ENCODE peak calls at places on chromosomes 6 and 20, in seven cellular contexts. W is WERI-Rb-1, J is psoas muscle, A is heart right ventricle, O is fibroblast of lung, C is astrocyte of the spinal cord, Q is bronchial epithelial cell. S is an unnamed sample.

GRCh38 chr6:25553502-25553901 is 98.5 kb upstream of the SCGN start:
- DNase-seq in W (no peak), J (no peak), A (no peak), O (no peak), C (no peak), Q (no peak), S (no peak)

GRCh38 chr6:83879746-83880145 is 20.3 kb downstream of the CYB5R4 start:
- DNase-seq in W (no peak), J (no peak), A (no peak), O (no peak), C (no peak), Q (peak; percentile 7), S (no peak)

GRCh38 chr6:67679566-67680296 is 955.4 kb upstream of the ADGRB3 start:
- DNase-seq in W (no peak), J (no peak), A (no peak), O (no peak), C (peak; percentile 34), Q (no peak), S (no peak)

GRCh38 chr6:131130546-131130925 is 4.7 kb upstream of the AKAP7 start:
- DNase-seq in W (no peak), J (no peak), A (no peak), O (no peak), C (no peak), Q (no peak), S (no peak)

GRCh38 chr20:62616728-62617621 is 25.3 kb upstream of the SLCO4A1 start:
- DNase-seq in W (peak; percentile 82), J (peak; percentile 88), A (peak; percentile 66), O (peak; percentile 60), C (peak; percentile 45), Q (peak; percentile 37), S (peak; percentile 74)

GRCh38 chr6:154234019-154234772 is 122.4 kb downstream of the IPCEF1 start:
- DNase-seq in W (no peak), J (no peak), A (no peak), O (no peak), C (no peak), Q (no peak), S (no peak)

GRCh38 chr6:144252289-144252688 is 32.8 kb upstream of the UTRN start:
- DNase-seq in W (no peak), J (no peak), A (no peak), O (peak; percentile 22), C (no peak), Q (peak; percentile 15), S (no peak)

GRCh38 chr6:142907544-142907943 is 37.4 kb downstream of the HIVEP2 start:
- DNase-seq in W (no peak), J (no peak), A (no peak), O (no peak), C (no peak), Q (no peak), S (no peak)

GRCh38 chr6:104688283-104688969 is 171.3 kb downstream of the HACE1 start:
- DNase-seq in W (no peak), J (no peak), A (no peak), O (no peak), C (no peak), Q (no peak), S (no peak)

GRCh38 chr6:158826819-158827501 is 7.8 kb upstream of the EZR start:
- DNase-seq in W (no peak), J (no peak), A (no peak), O (no peak), C (no peak), Q (no peak), S (no peak)

GRCh38 chr6:109801794-109802193 is 110.7 kb downstream of the FIG4 start:
- DNase-seq in W (no peak), J (no peak), A (no peak), O (no peak), C (no peak), Q (no peak), S (no peak)
- TF ChIP-seq CTCF in W (no peak), J (no peak), A (no peak), O (no peak), C (no peak), Q (no peak), S (no peak)

GRCh38 chr6:43457643-43458042 is 2.3 kb upstream of the DLK2 start:
- DNase-seq in W (no peak), J (no peak), A (no peak), O (no peak), C (no peak), Q (no peak), S (no peak)
- TF ChIP-seq CTCF in W (no peak), J (no peak), A (no peak), O (no peak), C (no peak), Q (no peak), S (no peak)

GRCh38 chr20:25470045-25470444 is 62.6 kb downstream of the GINS1 start:
- DNase-seq in W (peak; percentile 65), J (no peak), A (no peak), O (peak; percentile 44), C (peak; percentile 35), Q (peak; percentile 51), S (no peak)
- TF ChIP-seq CTCF in W (peak; percentile 85), J (no peak), A (peak; percentile 35), O (peak; percentile 13), C (peak; percentile 68), Q (peak; percentile 87), S (peak; percentile 57)

GRCh38 chr20:16455296-16455695 is 118.0 kb downstream of the KIF16B start:
- DNase-seq in W (no peak), J (no peak), A (no peak), O (no peak), C (no peak), Q (no peak), S (no peak)
- TF ChIP-seq CTCF in W (no peak), J (no peak), A (no peak), O (no peak), C (no peak), Q (no peak), S (no peak)

GRCh38 chr6:96469312-96469711 is 52.3 kb upstream of the UFL1 start:
- DNase-seq in W (no peak), J (no peak), A (no peak), O (no peak), C (no peak), Q (no peak), S (no peak)
- TF ChIP-seq CTCF in W (no peak), J (no peak), A (no peak), O (no peak), C (no peak), Q (no peak), S (no peak)

DNA sequence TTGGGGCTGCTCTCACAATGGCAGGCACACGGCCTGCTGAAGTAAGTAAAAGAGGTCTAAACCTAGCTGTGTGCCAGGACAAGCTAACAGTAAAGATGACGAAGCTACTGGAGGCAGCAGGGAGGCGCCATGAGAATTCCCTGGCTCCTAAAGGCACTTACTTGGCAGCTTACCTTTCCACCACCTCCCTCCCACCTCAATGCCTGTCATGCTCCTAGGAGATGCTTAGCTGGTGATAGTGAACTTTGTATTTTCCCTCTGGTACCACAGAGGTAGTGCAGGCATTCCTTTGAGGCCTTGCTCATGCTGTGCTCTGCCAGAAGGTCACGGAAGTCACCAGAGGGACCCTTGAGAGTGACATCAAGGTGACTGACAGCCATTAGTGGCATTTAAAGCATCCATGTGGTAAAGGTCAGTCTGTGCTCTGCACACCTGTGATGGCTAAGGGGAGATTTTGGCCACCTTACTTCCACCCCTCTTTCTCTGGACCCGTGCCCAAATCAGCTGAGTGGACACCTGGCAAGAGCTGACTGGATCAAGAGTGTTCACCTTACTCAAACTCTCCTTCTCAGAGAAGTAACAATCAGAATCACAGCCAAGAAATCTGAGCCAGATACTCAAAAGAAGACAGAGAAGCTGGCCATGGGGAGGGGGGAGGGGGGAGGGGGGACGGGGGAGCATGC is 3.0 kb downstream of the FKBP1A start:
- DNase-seq in W (no peak), J (no peak), A (no peak), O (no peak), C (no peak), Q (peak; percentile 58), S (no peak)
- TF ChIP-seq CTCF in W (no peak), J (no peak), A (no peak), O (no peak), C (no peak), Q (no peak), S (no peak)

DNA sequence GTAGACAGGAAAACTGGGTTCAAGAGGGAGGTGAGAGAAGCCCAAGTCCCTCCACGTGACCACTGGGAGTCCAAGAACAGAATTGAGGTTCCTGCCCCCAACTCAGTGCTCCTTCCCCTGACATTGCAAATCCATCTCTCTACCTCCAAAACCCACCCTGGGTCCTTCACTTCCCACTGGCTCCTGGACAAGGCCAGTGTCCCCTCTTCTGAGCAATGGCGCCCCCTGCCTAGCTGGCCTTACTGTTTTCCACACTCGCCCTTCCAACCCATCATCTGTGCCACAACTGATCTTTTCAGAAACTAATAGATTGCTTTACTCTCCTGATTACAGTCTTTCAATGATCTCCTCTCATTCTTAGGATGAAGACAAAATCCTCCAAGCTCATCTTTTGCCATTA is 200.3 kb downstream of the ANKRD60 start:
- DNase-seq in W (peak; percentile 58), J (no peak), A (no peak), O (no peak), C (no peak), Q (no peak), S (no peak)
- TF ChIP-seq CTCF in W (peak; percentile 76), J (peak; percentile 24), A (peak; percentile 38), O (no peak), C (peak; percentile 23), Q (peak; percentile 35), S (peak; percentile 36)

GRCh38 chr6:110646951-110647910 is 168.0 kb downstream of the CDK19 start:
- DNase-seq in W (no peak), J (no peak), A (no peak), O (no peak), C (no peak), Q (no peak), S (no peak)
- TF ChIP-seq CTCF in W (peak; percentile 40), J (no peak), A (peak; percentile 22), O (peak; percentile 37), C (peak; percentile 44), Q (peak; percentile 29), S (peak; percentile 29)